ENCODE peak calls at places on chromosomes 2 and 18, in seven cellular contexts. W is IMR-90, S is H9, C is mesendoderm, Y is H1, M is mesenchymal stem cell, R is trophoblast cell. Z is an unnamed sample.

GRCh38 chr18:61606759-61607158 is 273.5 kb downstream of the CDH20 start:
- DNase-seq in W (peak; percentile 93), S (peak; percentile 86), C (peak; percentile 99), Y (peak; percentile 72), M (peak; percentile 91), R (peak; percentile 63), Z (peak; percentile 2)

GRCh38 chr2:135078417-135078816 is 26.3 kb downstream of the RAB3GAP1 start:
- DNase-seq in W (no peak), S (no peak), C (no peak), Y (no peak), M (no peak), R (no peak), Z (no peak)

GRCh38 chr2:8893978-8894820 is 56.8 kb upstream of the KIDINS220 start:
- DNase-seq in W (peak; percentile 25), S (no peak), C (no peak), Y (no peak), M (peak; percentile 58), R (no peak), Z (no peak)

GRCh38 chr2:63050186-63050915 is at the start of gene OTX1:
- DNase-seq in W (peak; percentile 21), S (peak; percentile 90), C (peak; percentile 84), Y (no peak), M (no peak), R (peak; percentile 55), Z (peak; percentile 76)

GRCh38 chr2:224134003-224134734 is 95.1 kb upstream of the SERPINE2 start:
- DNase-seq in W (no peak), S (no peak), C (peak; percentile 40), Y (no peak), M (no peak), R (peak; percentile 77), Z (no peak)

GRCh38 chr18:58844871-58845270 is 19.8 kb upstream of the ZNF532 start:
- DNase-seq in W (no peak), S (no peak), C (no peak), Y (no peak), M (no peak), R (no peak), Z (no peak)

GRCh38 chr2:8627692-8628085 is 54.2 kb upstream of the ID2 start:
- DNase-seq in W (no peak), S (no peak), C (no peak), Y (no peak), M (no peak), R (no peak), Z (no peak)

GRCh38 chr2:197437380-197437779 is 2.6 kb upstream of the SF3B1 start:
- DNase-seq in W (no peak), S (no peak), C (no peak), Y (no peak), M (no peak), R (no peak), Z (no peak)

GRCh38 chr2:119489232-119489952 is 34.9 kb downstream of the SCTR start:
- DNase-seq in W (no peak), S (no peak), C (no peak), Y (no peak), M (no peak), R (no peak), Z (no peak)

GRCh38 chr18:60232541-60232940 is 140.0 kb downstream of the MC4R start:
- DNase-seq in W (peak; percentile 73), S (no peak), C (peak; percentile 74), Y (no peak), M (peak; percentile 51), R (peak; percentile 87), Z (no peak)

GRCh38 chr2:190999058-190999457 is 14.9 kb downstream of the STAT1 start:
- DNase-seq in W (no peak), S (no peak), C (no peak), Y (no peak), M (no peak), R (no peak), Z (no peak)

GRCh38 chr2:131030478-131030971 is 62.7 kb downstream of the FAM168B start:
- DNase-seq in W (no peak), S (no peak), C (no peak), Y (no peak), M (no peak), R (no peak), Z (no peak)

GRCh38 chr2:65320042-65320711 is 92.5 kb downstream of the ACTR2 start:
- DNase-seq in W (peak; percentile 98), S (no peak), C (peak; percentile 61), Y (no peak), M (peak; percentile 96), R (peak; percentile 69), Z (no peak)

GRCh38 chr2:121075641-121076500 is 209.1 kb downstream of the TFCP2L1 start:
- DNase-seq in W (no peak), S (peak; percentile 79), C (peak; percentile 26), Y (no peak), M (no peak), R (no peak), Z (no peak)

GRCh38 chr18:29164020-29164706 is 987.2 kb upstream of the CDH2 start:
- DNase-seq in W (peak; percentile 96), S (no peak), C (peak; percentile 79), Y (no peak), M (peak; percentile 97), R (peak; percentile 78), Z (no peak)

GRCh38 chr2:97993926-97994325 is 1.8 kb downstream of the TMEM131 start:
- DNase-seq in W (no peak), S (no peak), C (no peak), Y (no peak), M (no peak), R (no peak), Z (no peak)

GRCh38 chr2:47249931-47250330 is 94.8 kb upstream of the STPG4 start:
- DNase-seq in W (no peak), S (no peak), C (no peak), Y (no peak), M (no peak), R (no peak), Z (no peak)

GRCh38 chr2:3468296-3468988 is 50.9 kb downstream of the ADI1 start:
- DNase-seq in W (no peak), S (no peak), C (no peak), Y (no peak), M (no peak), R (no peak), Z (no peak)

GRCh38 chr2:226086190-226086589 is 686.7 kb downstream of the NYAP2 start:
- DNase-seq in W (no peak), S (no peak), C (peak; percentile 5), Y (no peak), M (no peak), R (no peak), Z (no peak)

GRCh38 chr2:43579275-43579981 is 16.4 kb downstream of the THADA start:
- DNase-seq in W (no peak), S (no peak), C (no peak), Y (no peak), M (no peak), R (no peak), Z (no peak)

GRCh38 chr2:42693013-42693575 is 70.8 kb downstream of the OXER1 start:
- DNase-seq in W (no peak), S (no peak), C (peak; percentile 38), Y (no peak), M (no peak), R (no peak), Z (no peak)

GRCh38 chr2:842151-842792 is 108.4 kb upstream of the SNTG2 start:
- DNase-seq in W (no peak), S (peak; percentile 21), C (no peak), Y (no peak), M (no peak), R (no peak), Z (no peak)

DNA sequence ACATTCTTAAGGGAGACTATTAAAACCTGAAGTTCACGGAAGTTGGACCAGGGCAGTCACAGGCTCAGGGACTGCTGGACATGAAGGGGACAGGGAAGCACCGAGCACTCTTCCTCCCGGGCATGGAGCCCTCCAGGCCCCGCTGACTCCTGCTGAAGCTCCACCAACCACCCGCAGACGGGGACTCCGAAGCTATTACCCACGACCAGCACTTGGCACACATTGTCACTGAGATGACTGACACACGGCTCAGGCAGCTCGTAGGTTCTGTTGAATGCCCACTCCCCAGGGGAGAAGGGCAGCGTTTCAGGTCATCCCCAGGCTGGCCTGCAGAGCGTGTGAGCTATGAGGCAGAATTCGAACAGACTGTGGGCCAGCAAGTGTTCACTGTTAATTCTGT is 234.8 kb downstream of the NDUFA10 start:
- DNase-seq in W (no peak), S (peak; percentile 18), C (no peak), Y (no peak), M (no peak), R (no peak), Z (no peak)
- H3K23ac ChIP-seq in W (no peak overlapping the region), S (no peak overlapping the region), C (no peak overlapping the region), Y (no peak overlapping the region), M (no peak overlapping the region), R (no peak overlapping the region), Z (no peak overlapping the region)

DNA sequence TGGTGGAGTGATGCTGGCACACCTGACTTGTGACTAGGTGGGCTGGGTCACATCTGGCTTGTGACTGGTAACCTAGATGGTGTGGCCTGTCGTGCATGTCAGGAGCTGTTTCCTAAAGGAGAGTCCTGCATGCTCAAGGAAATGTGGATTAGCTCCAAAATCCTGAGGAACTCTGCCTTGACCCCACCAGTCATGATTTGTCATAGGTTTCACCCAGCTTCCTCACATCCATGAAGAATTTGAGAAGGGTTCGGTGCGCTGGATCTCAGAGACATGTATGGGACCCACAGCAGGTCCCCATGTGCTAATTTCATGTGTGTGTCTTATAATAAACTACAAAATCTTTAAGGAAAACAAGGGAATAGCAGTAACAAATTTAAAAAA is 107.2 kb downstream of the COL6A3 start:
- DNase-seq in W (peak; percentile 71), S (no peak), C (no peak), Y (no peak), M (no peak), R (no peak), Z (no peak)
- H2BK5ac ChIP-seq in W (peak overlapping the region; percentile 95), S (no peak overlapping the region), C (no peak overlapping the region), Y (no peak overlapping the region), M (no peak overlapping the region), R (no peak overlapping the region), Z (no peak overlapping the region)

DNA sequence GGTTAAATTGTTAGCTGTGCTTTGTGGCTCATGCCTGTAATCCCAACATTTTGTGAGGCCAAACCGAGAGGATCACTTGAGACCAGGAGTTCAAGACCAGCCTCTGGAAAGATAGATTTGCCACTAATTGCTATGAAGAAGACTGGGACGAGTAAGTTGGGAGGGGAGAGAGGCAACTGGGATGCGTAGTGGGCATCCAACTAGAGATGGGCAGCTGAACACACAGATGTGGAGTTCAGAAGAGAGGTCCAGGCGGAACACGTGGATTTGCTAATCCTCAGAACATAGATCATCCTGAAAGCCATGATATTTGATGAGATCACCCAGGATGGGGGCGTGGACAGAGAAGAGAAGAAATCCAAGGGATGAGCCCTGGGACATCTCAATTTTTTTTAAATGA is 48.7 kb downstream of the CYP26B1 start:
- DNase-seq in W (no peak), S (no peak), C (no peak), Y (no peak), M (no peak), R (no peak), Z (no peak)
- H3K23ac ChIP-seq in W (no peak overlapping the region), S (no peak overlapping the region), C (no peak overlapping the region), Y (no peak overlapping the region), M (no peak overlapping the region), R (no peak overlapping the region), Z (no peak overlapping the region)

GRCh38 chr2:6140509-6140908 is 448.3 kb downstream of the SOX11 start:
- DNase-seq in W (no peak), S (no peak), C (no peak), Y (no peak), M (no peak), R (no peak), Z (no peak)
- H2BK5ac ChIP-seq in W (no peak overlapping the region), S (no peak overlapping the region), C (no peak overlapping the region), Y (no peak overlapping the region), M (no peak overlapping the region), R (no peak overlapping the region), Z (no peak overlapping the region)

GRCh38 chr18:79877163-79878091 is 74.0 kb downstream of the SLC66A2 start:
- DNase-seq in W (no peak), S (peak; percentile 26), C (peak; percentile 12), Y (no peak), M (no peak), R (no peak), Z (no peak)
- H3K23ac ChIP-seq in W (no peak overlapping the region), S (no peak overlapping the region), C (no peak overlapping the region), Y (no peak overlapping the region), M (no peak overlapping the region), R (no peak overlapping the region), Z (no peak overlapping the region)